ENCODE peak calls at places on chromosomes 3 and 15, in five cellular contexts. P is brain microvascular endothelial cell, L is HL-60, X is endodermal cell, O is hepatocyte. F is an unnamed sample.

GRCh38 chr15:70280781-70281180 is 183.1 kb upstream of the TLE3 start:
- DNase-seq in P (no peak), L (no peak), X (no peak), O (no peak), F (no peak)

GRCh38 chr3:127172670-127173515 is 20.0 kb upstream of the PRR23E start:
- DNase-seq in P (peak), L (no peak), X (peak), O (peak), F (no peak)

GRCh38 chr15:48112242-48112641 is 8.5 kb upstream of the SLC24A5 start:
- DNase-seq in P (no peak), L (peak), X (peak), O (peak), F (no peak)

GRCh38 chr3:75260-75659 is 121.3 kb upstream of the CHL1 start:
- DNase-seq in P (no peak), L (no peak), X (no peak), O (no peak), F (no peak)

GRCh38 chr3:38119248-38119544 is 17.7 kb downstream of the ACAA1 start:
- DNase-seq in P (no peak), L (no peak), X (no peak), O (no peak), F (no peak)

GRCh38 chr15:66761723-66762595 is 59.9 kb downstream of the SMAD6 start:
- DNase-seq in P (no peak), L (no peak), X (no peak), O (no peak), F (no peak)

GRCh38 chr3:177335728-177336127 is 138.4 kb upstream of the TBL1XR1 start:
- DNase-seq in P (peak), L (peak), X (no peak), O (no peak), F (no peak)

GRCh38 chr3:149659173-149659468 is 1.3 kb upstream of the WWTR1 start:
- DNase-seq in P (no peak), L (no peak), X (no peak), O (no peak), F (peak)

GRCh38 chr15:70447927-70448698 is 315.2 kb downstream of the UACA start:
- DNase-seq in P (no peak), L (peak), X (no peak), O (no peak), F (peak)

GRCh38 chr15:70430029-70430428 is 332.3 kb upstream of the TLE3 start:
- DNase-seq in P (peak), L (peak), X (no peak), O (peak), F (no peak)

GRCh38 chr3:188947401-188947982 is 224.3 kb upstream of the TPRG1 start:
- DNase-seq in P (peak), L (no peak), X (peak), O (peak), F (peak)

GRCh38 chr15:80467311-80467714 is 63.1 kb downstream of the ARNT2 start:
- DNase-seq in P (no peak), L (no peak), X (no peak), O (no peak), F (no peak)

GRCh38 chr3:66489115-66489514 is 11.7 kb downstream of the LRIG1 start:
- DNase-seq in P (no peak), L (no peak), X (no peak), O (no peak), F (no peak)

GRCh38 chr3:66492672-66493071 is 8.2 kb downstream of the LRIG1 start:
- DNase-seq in P (no peak), L (no peak), X (no peak), O (no peak), F (no peak)

GRCh38 chr3:66490214-66490613 is 10.6 kb downstream of the LRIG1 start:
- DNase-seq in P (no peak), L (no peak), X (no peak), O (no peak), F (no peak)

GRCh38 chr3:66489577-66489976 is 11.2 kb downstream of the LRIG1 start:
- DNase-seq in P (no peak), L (no peak), X (no peak), O (no peak), F (no peak)

GRCh38 chr3:66490984-66491383 is 9.8 kb downstream of the LRIG1 start:
- DNase-seq in P (no peak), L (no peak), X (no peak), O (no peak), F (no peak)
- H3K27ac ChIP-seq in P (no peak), L (no peak), X (peak), O (no peak), F (peak)

DNA sequence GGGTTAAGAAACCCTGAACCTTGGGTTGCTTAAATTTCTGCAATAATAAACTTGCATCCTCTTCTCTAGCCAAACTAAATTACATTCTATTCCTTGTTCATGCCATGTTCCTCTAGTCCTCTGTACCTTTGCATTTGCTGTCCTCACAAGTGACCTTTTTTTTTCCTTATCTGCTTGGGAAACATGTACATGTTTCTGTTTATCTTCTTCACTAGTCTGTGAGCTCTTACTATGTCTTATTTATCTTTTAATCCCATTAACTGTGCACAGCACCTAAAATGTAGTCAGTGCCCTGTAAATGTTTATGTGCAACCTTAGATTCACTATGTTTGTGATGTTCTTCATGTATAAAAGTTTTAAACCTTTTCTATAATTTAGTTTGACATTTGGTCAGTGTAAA is 61.9 kb downstream of the REC114 start:
- DNase-seq in P (no peak), L (no peak), X (no peak), O (no peak), F (no peak)
- H3K27ac ChIP-seq in P (no peak), L (no peak), X (no peak), O (no peak), F (no peak)

DNA sequence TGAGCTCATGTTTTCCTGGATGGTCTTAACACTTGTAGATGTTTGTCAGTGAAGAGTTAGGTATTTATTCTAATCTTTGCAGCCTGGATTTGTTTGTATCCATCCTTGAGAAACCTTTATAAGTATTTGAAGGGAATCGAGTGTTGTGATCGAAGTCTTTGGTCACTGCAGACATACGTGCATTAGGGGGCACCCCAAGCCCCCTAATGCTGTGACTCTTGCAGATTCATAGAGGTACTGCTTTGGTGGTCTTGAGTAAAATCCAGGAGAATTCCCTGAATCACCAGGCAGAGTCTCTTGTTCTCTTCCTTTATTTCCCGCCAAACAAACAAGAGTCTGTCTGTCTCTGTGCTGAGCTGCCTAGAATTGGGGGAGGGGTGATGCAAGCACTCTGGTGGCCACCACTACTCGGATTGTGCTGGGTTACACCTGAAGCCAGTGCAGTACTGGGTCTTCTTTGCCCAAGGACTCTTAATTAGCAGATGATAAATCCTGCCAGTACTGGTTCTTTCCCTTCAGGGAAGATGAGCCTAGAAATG is 170.5 kb upstream of the POU1F1 start:
- DNase-seq in P (no peak), L (no peak), X (no peak), O (no peak), F (no peak)
- H3K27ac ChIP-seq in P (no peak), L (no peak), X (no peak), O (peak), F (no peak)

DNA sequence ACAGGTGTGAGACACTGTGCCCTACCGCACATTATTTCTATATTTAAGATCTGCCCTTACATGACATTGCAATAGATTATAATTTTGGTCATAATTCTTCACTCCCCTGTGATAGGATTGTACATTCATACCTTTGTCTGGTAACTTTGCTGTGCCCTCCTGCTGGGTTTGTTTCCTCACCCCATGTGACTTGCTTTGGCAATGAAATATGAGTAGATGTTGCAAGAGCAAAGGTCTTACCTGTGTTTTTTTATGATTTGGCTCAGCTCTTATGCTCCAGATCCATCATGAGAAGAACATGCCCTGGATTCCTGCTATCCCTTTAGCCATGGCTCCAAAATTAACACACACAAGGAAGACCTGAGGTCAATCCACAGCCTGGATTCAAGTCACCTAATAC is 137.7 kb upstream of the EOMES start:
- DNase-seq in P (no peak), L (no peak), X (no peak), O (no peak), F (no peak)
- H3K27ac ChIP-seq in P (no peak), L (no peak), X (no peak), O (no peak), F (no peak)

DNA sequence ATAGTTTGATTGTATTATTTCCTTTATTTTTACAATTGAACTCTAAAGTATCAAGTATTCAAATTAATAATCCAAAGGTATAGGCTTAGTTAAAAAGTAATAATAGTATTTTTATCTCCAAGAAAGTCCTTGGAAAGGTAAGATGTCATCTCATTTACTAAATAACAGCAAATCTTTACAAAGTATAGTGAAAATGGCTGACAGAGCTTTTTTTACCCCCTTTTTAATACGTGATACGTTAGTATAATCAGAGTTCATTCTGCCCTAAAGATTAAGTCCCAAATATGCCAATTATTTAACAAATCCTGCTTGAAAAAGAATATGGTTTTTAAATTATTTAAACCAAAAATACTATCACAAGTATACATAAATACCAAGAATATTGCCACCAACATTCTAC is 12.2 kb downstream of the CBLB start:
- DNase-seq in P (no peak), L (no peak), X (no peak), O (no peak), F (no peak)
- H3K27ac ChIP-seq in P (no peak), L (no peak), X (no peak), O (no peak), F (no peak)

GRCh38 chr15:22240951-22241350 is 160.6 kb downstream of the OR4M2 start:
- DNase-seq in P (no peak), L (no peak), X (no peak), O (no peak), F (no peak)
- H3K27ac ChIP-seq in P (no peak), L (no peak), X (no peak), O (no peak), F (no peak)

DNA sequence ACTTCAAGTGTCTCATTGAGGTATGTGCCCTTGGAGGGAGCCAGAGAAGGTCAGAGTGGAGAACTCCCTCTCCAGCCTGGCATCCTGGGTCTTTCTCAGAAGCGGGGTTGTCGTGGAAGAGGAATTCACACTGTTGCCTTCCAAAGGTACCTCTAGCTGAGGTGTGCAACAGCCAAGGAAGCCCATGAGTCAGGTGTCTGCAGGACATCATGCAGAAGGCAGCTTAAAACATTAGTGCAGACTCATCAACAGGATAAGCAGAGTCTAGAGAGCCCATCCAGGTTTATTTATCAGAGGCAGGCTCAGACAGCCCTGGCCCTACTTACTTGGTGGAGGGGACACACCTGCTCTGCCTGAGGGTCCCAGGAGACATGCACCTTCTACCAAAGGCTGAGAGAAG is 95.6 kb upstream of the TPM1 start:
- DNase-seq in P (no peak), L (no peak), X (no peak), O (no peak), F (no peak)
- H3K27ac ChIP-seq in P (no peak), L (no peak), X (no peak), O (no peak), F (no peak)

F was measured in lower lobe of right lung.